ENCODE peak calls at places on chromosome 21, in seven cellular contexts. H is HCT116, J is H1, M is K562, C is HepG2, A is GM12878, E is SK-N-SH. B is an unnamed sample.

GRCh38 chr21:36491191-36491916 is 11.4 kb upstream of the CLDN14 start:
- DNase-seq in M (no peak), E (no peak), H (no peak), C (no peak), A (no peak), J (no peak), B (no peak)

GRCh38 chr21:43703068-43703880 is 15.7 kb upstream of the PDXK start:
- DNase-seq in A (no peak), J (peak), H (no peak), M (no peak), C (peak), E (peak), B (no peak)

GRCh38 chr21:36769051-36769867 is 70.3 kb downstream of the SIM2 start:
- DNase-seq in J (no peak), C (no peak), E (no peak), H (no peak), A (no peak), M (no peak), B (no peak)

GRCh38 chr21:31347435-31348032 is 3.5 kb upstream of the TIAM1 start:
- DNase-seq in A (no peak), M (peak), J (no peak), C (peak), E (peak), H (no peak), B (peak)

GRCh38 chr21:41923641-41924342 is 30.0 kb downstream of the C2CD2 start:
- DNase-seq in C (no peak), J (no peak), E (no peak), A (no peak), M (no peak), H (no peak), B (no peak)

GRCh38 chr21:31647650-31648049 is 11.8 kb upstream of the SOD1 start:
- DNase-seq in M (no peak), C (no peak), E (no peak), A (peak), H (no peak), J (no peak), B (no peak)

GRCh38 chr21:41234574-41234973 is 66.6 kb downstream of the BACE2 start:
- DNase-seq in A (no peak), H (no peak), J (no peak), M (no peak), E (no peak), C (no peak), B (no peak)

GRCh38 chr21:42297372-42297771 is 17.8 kb downstream of the TFF3 start:
- DNase-seq in A (no peak), H (no peak), C (no peak), E (no peak), M (no peak), J (no peak), B (no peak)

GRCh38 chr21:39314155-39315027 is 959 bp upstream of the BRWD1 start:
- DNase-seq in A (no peak), C (peak), M (no peak), H (no peak), J (no peak), E (no peak), B (peak)

GRCh38 chr21:44450402-44450801 is 4.9 kb upstream of the LRRC3 start:
- DNase-seq in H (no peak), C (no peak), J (no peak), A (no peak), M (no peak), E (no peak), B (no peak)

GRCh38 chr21:30579351-30579750 is 10.8 kb downstream of the KRTAP22-2 start:
- DNase-seq in H (no peak), E (no peak), M (no peak), J (no peak), C (no peak), A (no peak), B (no peak)

GRCh38 chr21:44615881-44616590 is 4.2 kb downstream of the KRTAP10-8 start:
- DNase-seq in H (no peak), C (no peak), J (peak), E (no peak), A (no peak), M (no peak), B (no peak)

GRCh38 chr21:44304846-44305245 is 5.0 kb downstream of the PFKL start:
- DNase-seq in C (peak), E (peak), H (no peak), M (peak), J (no peak), A (no peak), B (peak)

GRCh38 chr21:36852293-36852692 is 114.2 kb downstream of the HLCS start:
- DNase-seq in A (no peak), H (no peak), J (no peak), C (no peak), E (no peak), M (no peak), B (no peak)

GRCh38 chr21:42373181-42373907 is 7.0 kb upstream of the TFF1 start:
- DNase-seq in J (no peak), A (no peak), H (no peak), C (no peak), E (no peak), M (peak), B (no peak)

GRCh38 chr21:40271169-40271568 is 403.9 kb downstream of the PCP4 start:
- DNase-seq in E (no peak), A (no peak), J (no peak), H (no peak), M (no peak), C (no peak), B (no peak)

GRCh38 chr21:36641886-36642285 is 57.0 kb upstream of the SIM2 start:
- DNase-seq in A (no peak), C (no peak), M (no peak), J (no peak), H (no peak), E (no peak), B (no peak)

GRCh38 chr21:40618216-40618615 is 228.7 kb downstream of the DSCAM start:
- DNase-seq in H (no peak), C (no peak), M (no peak), J (no peak), A (no peak), E (peak), B (no peak)

GRCh38 chr21:42644223-42645208 is 8.9 kb upstream of the PDE9A start:
- DNase-seq in E (no peak), C (no peak), H (no peak), M (no peak), A (no peak), J (no peak), B (no peak)

DNA sequence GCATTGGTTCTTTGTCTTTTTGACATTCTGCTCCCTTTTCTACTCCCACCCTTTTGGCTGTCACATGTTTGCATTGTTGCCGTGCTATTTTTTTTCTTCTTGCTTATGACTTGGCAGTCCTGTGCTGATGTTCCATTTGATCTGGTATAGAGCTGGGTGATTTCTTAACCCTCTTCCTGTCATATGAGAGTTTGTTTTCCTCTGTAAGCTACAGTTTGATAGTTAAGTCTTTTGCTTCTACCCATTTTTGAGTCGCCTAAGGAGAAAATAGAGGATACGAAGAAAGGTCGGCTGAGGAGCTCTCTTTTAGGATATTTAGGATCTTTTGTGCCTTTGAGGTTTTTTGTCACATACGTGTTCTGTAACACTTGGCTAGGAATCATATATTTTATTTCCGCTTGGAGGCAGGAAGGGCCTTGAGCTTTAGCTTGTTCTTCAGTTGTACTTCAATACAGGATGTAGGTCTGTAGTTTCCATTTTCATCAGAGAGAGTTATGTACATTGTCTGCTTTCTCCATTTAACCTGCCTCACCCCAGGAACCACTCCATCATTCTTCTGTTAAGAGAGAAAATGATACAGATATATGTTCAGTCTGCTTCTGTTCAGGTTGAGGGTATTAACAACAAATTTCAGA is 150.7 kb downstream of the BACH1 start:
- DNase-seq in E (no peak), J (no peak), A (no peak), M (no peak), C (no peak), H (no peak), B (no peak)
- TF ChIP-seq JUND in E (no peak), J (no peak), A (no peak), M (no peak), C (no peak), H (no peak), B (no peak)

DNA sequence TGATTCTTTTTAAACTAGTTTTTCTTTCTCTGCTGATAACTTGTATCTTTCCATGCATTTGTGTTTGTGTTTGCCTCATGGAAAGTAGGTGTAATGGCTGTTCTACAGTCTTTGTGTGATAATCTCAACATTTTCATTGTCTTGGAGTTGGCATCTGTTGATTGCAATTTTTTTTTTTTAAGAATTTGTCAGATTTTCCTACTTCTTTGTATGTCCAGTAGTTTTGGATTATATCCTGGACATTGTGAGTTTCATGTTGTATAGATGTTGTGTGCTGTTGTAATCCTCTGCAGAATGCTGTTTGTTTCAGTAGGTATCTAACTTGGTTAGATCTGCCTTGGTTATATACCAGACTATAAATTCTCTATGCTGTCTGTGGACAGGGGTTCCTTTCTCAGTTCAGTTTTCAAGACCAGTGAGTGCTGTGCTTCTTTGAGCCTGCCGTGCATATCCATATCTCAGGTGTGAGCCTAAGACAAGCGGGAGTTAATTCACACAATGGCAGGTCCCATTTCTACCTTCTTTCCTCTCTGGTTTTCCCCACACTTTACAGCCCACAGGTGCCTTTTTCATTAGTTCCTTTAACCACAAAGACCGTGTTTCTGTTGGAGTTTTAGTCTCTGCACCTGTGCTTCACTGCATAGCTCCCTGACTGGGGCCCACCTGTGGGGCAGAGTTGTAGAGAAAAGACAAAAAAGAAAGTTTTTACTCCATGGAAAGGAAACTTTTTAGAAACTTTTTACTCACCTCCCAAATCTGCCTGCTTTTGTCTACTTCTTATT is 69.9 kb downstream of the ITSN1 start:
- DNase-seq in H (no peak), E (no peak), C (no peak), A (no peak), M (no peak), J (no peak), B (no peak)
- TF ChIP-seq JUND in H (no peak), E (no peak), C (no peak), A (no peak), M (no peak), J (no peak), B (no peak)

GRCh38 chr21:46039891-46040660 is 57.8 kb upstream of the COL6A2 start:
- DNase-seq in E (no peak), A (no peak), J (peak), C (no peak), H (no peak), M (no peak), B (no peak)

GRCh38 chr21:46038341-46038829 is 56.8 kb downstream of the COL6A1 start:
- DNase-seq in A (no peak), H (no peak), C (no peak), J (no peak), E (no peak), M (no peak), B (no peak)

GRCh38 chr21:46038871-46039397 is 57.4 kb downstream of the COL6A1 start:
- DNase-seq in E (no peak), M (no peak), A (no peak), H (no peak), C (no peak), J (peak), B (no peak)

GRCh38 chr21:46040707-46041106 is 57.2 kb upstream of the COL6A2 start:
- DNase-seq in J (no peak), E (no peak), M (no peak), C (no peak), H (no peak), A (no peak), B (no peak)

DNA sequence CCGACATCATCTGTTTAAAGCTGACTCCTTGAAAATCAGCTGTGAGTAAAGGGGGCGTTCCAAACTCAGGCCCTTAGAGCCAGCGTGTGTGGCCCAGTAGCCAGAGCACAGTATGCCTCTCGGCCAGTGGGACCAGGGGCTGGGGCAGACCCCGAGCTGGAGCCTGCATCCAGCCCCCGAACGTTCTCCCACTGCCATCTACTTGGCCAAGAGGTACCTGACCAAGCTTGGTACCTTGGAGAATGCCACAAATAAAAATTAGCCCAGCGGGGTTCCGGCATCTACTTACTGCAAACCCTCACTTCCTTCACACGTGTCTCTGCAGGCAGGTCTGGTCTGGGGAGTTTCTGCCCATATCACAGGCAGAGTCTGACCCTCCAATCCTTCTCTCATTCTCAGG is 56.7 kb upstream of the COL6A2 start:
- DNase-seq in E (no peak), M (no peak), A (no peak), C (no peak), J (no peak), H (no peak), B (peak)
- TF ChIP-seq JUND in E (no peak), M (no peak), A (no peak), C (no peak), J (no peak), H (no peak), B (no peak)

GRCh38 chr21:17491716-17492414 is 21.0 kb upstream of the CXADR start:
- DNase-seq in J (no peak), M (no peak), A (no peak), E (no peak), C (no peak), H (peak), B (no peak)
- TF ChIP-seq JUND in J (no peak), M (no peak), A (no peak), E (peak), C (no peak), H (no peak), B (no peak)

GRCh38 chr21:27407296-27407695 is 440.4 kb upstream of the ADAMTS5 start:
- DNase-seq in A (no peak), C (no peak), J (no peak), M (no peak), H (no peak), E (no peak), B (no peak)

GRCh38 chr21:27403011-27403410 is 436.1 kb upstream of the ADAMTS5 start:
- DNase-seq in C (no peak), A (no peak), M (no peak), E (no peak), H (no peak), J (no peak), B (no peak)

GRCh38 chr21:27408826-27409225 is 441.9 kb upstream of the ADAMTS5 start:
- DNase-seq in J (no peak), E (no peak), C (no peak), H (no peak), M (no peak), A (no peak), B (no peak)

DNA sequence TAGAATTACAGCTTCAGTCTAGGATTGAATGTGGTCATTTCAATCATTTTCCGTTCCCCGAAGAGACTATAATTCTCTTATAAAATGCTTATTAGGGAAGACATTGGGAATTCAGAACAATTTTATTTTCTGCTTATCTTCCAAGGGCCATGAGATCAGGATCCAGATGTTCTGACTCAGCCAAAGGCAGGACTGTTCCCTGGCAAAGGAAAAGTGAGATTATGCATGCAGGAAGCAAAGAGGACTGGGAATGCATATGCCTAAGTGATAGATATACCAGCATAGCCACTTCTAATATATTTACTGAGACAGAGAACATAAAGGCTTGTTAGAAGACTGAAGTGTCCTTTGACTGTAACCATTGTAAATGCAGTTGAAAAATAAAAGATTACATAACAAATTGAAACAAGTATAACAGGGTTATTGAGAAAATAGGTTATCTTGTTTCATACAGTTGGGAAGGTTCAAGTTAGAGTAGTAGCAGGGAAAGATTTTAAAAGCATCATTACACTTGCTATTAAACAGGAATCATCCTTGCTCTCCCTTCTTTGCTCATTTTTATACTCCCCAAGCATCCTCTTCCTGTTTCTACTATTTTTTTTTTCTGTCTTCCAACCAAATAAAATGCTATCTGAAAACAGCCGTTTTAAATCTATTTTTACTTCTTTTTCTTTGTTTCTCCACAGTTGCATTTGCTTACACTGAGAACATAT is 439.6 kb upstream of the ADAMTS5 start:
- DNase-seq in E (peak), J (no peak), M (no peak), A (no peak), H (no peak), C (no peak), B (no peak)
- TF ChIP-seq JUND in E (no peak), J (no peak), M (no peak), A (no peak), H (no peak), C (no peak), B (no peak)

GRCh38 chr21:18801468-18801867 is 397.9 kb upstream of the TMPRSS15 start:
- DNase-seq in E (peak), M (no peak), J (no peak), H (no peak), A (no peak), C (no peak), B (peak)
- TF ChIP-seq JUND in E (no peak), M (no peak), J (no peak), H (no peak), A (no peak), C (no peak), B (no peak)

GRCh38 chr21:16815228-16815627 is 697.6 kb upstream of the CXADR start:
- DNase-seq in E (no peak), A (no peak), M (no peak), J (no peak), H (no peak), C (no peak), B (peak)

GRCh38 chr21:16811011-16811410 is 701.8 kb upstream of the CXADR start:
- DNase-seq in C (no peak), J (no peak), A (no peak), E (no peak), H (no peak), M (no peak), B (no peak)
- TF ChIP-seq JUND in C (no peak), J (no peak), A (no peak), E (no peak), H (no peak), M (no peak), B (no peak)

GRCh38 chr21:35484856-35485255 is 435.8 kb upstream of the RUNX1 start:
- DNase-seq in E (no peak), J (no peak), C (no peak), A (no peak), H (no peak), M (no peak), B (no peak)
- TF ChIP-seq JUND in E (no peak), J (no peak), C (no peak), A (no peak), H (no peak), M (no peak), B (no peak)

B was measured in T47D.